ENCODE peak calls at places on chromosomes 16 and 17, in ten cellular contexts. S, W, I, H, L, P, U, T, Y and X are unnamed samples.

GRCh38 chr16:68995011-68995504 is 110.4 kb upstream of the HAS3 start:
- DNase-seq in S (peak), W (peak), I (peak), H (no peak), L (no peak), P (peak), U (no peak), T (peak), Y (no peak), X (no peak)

GRCh38 chr17:7961436-7961835 is 29.4 kb downstream of the CNTROB start:
- DNase-seq in S (no peak), W (no peak), I (no peak), H (no peak), L (no peak), P (no peak), U (no peak), T (no peak), Y (no peak), X (no peak)

GRCh38 chr17:78890111-78890897 is 12.7 kb downstream of the CEP295NL start:
- DNase-seq in S (no peak), W (no peak), I (no peak), H (no peak), L (peak), P (no peak), U (peak), T (no peak), Y (no peak), X (no peak)

GRCh38 chr16:87464691-87465300 is 28.0 kb downstream of the ZCCHC14 start:
- DNase-seq in S (no peak), W (peak), I (no peak), H (no peak), L (peak), P (no peak), U (no peak), T (peak), Y (peak), X (peak)

GRCh38 chr16:88920618-88921602 is 54.5 kb upstream of the PABPN1L start:
- DNase-seq in S (no peak), W (peak), I (no peak), H (no peak), L (no peak), P (no peak), U (no peak), T (no peak), Y (peak), X (peak)

GRCh38 chr17:43720311-43721060 is 38.1 kb downstream of the SOST start:
- DNase-seq in S (peak), W (peak), I (peak), H (peak), L (peak), P (peak), U (peak), T (peak), Y (peak), X (peak)

GRCh38 chr17:47720754-47721533 is 12.1 kb upstream of the TBX21 start:
- DNase-seq in S (no peak), W (peak), I (no peak), H (no peak), L (no peak), P (peak), U (no peak), T (peak), Y (no peak), X (no peak)

GRCh38 chr17:2155482-2156051 is 100.7 kb downstream of the HIC1 start:
- DNase-seq in S (no peak), W (no peak), I (no peak), H (no peak), L (no peak), P (no peak), U (no peak), T (no peak), Y (no peak), X (no peak)

GRCh38 chr17:65762973-65763372 is 201.5 kb upstream of the AXIN2 start:
- DNase-seq in S (no peak), W (no peak), I (no peak), H (no peak), L (no peak), P (no peak), U (no peak), T (no peak), Y (no peak), X (no peak)

GRCh38 chr16:963913-964695 is 6.7 kb downstream of the LMF1 start:
- DNase-seq in S (no peak), W (no peak), I (no peak), H (no peak), L (no peak), P (no peak), U (peak), T (no peak), Y (no peak), X (no peak)

GRCh38 chr17:66951605-66951953 is 12.9 kb upstream of the CACNG4 start:
- DNase-seq in S (peak), W (no peak), I (no peak), H (no peak), L (no peak), P (peak), U (no peak), T (no peak), Y (no peak), X (no peak)

GRCh38 chr16:2090819-2091721 is 43.3 kb downstream of the TSC2 start:
- DNase-seq in S (peak), W (peak), I (no peak), H (peak), L (no peak), P (peak), U (no peak), T (peak), Y (no peak), X (peak)